ENCODE peak calls at places on chromosomes 1 and 21, in nine cellular contexts. One of them, this sample, is unnamed.

GRCh38 chr21:44038063-44038462 is 26.0 kb downstream of the TRAPPC10 start:
- DNase-seq in NB4: no peak
- DNase-seq in uterus: no peak
- DNase-seq in right cardiac atrium: no peak
- DNase-seq in fibroblast of the aortic adventitia: no peak
- DNase-seq in mucosa of descending colon: no peak
- DNase-seq in PC-3: no peak
- DNase-seq in K562: no peak
- DNase-seq in sigmoid colon: no peak
- DNase-seq in this sample: no peak

GRCh38 chr1:203179328-203180009 is 3.8 kb upstream of the MYBPH start:
- DNase-seq in NB4: no peak
- DNase-seq in uterus: no peak
- DNase-seq in right cardiac atrium: no peak
- DNase-seq in fibroblast of the aortic adventitia: no peak
- DNase-seq in mucosa of descending colon: no peak
- DNase-seq in PC-3: no peak
- DNase-seq in K562: no peak
- DNase-seq in sigmoid colon: no peak
- DNase-seq in this sample: no peak

GRCh38 chr21:37009740-37010341 is 3.3 kb downstream of the RIPPLY3 start:
- DNase-seq in NB4: peak
- DNase-seq in uterus: peak
- DNase-seq in right cardiac atrium: peak
- DNase-seq in fibroblast of the aortic adventitia: peak
- DNase-seq in mucosa of descending colon: peak
- DNase-seq in PC-3: peak
- DNase-seq in K562: peak
- DNase-seq in sigmoid colon: peak
- DNase-seq in this sample: peak

GRCh38 chr1:113369715-113370114 is 20.6 kb upstream of the MAGI3 start:
- DNase-seq in NB4: no peak
- DNase-seq in uterus: no peak
- DNase-seq in right cardiac atrium: no peak
- DNase-seq in fibroblast of the aortic adventitia: no peak
- DNase-seq in mucosa of descending colon: no peak
- DNase-seq in PC-3: no peak
- DNase-seq in K562: no peak
- DNase-seq in sigmoid colon: no peak
- DNase-seq in this sample: peak

GRCh38 chr21:43858806-43859648 is 6.0 kb upstream of the AGPAT3 start:
- DNase-seq in NB4: no peak
- DNase-seq in uterus: no peak
- DNase-seq in right cardiac atrium: no peak
- DNase-seq in fibroblast of the aortic adventitia: no peak
- DNase-seq in mucosa of descending colon: no peak
- DNase-seq in PC-3: no peak
- DNase-seq in K562: peak
- DNase-seq in sigmoid colon: peak
- DNase-seq in this sample: no peak

GRCh38 chr1:218711884-218712674 is 366.9 kb downstream of the TGFB2 start:
- DNase-seq in NB4: no peak
- DNase-seq in uterus: peak
- DNase-seq in right cardiac atrium: peak
- DNase-seq in fibroblast of the aortic adventitia: peak
- DNase-seq in mucosa of descending colon: no peak
- DNase-seq in PC-3: peak
- DNase-seq in K562: no peak
- DNase-seq in sigmoid colon: peak
- DNase-seq in this sample: no peak

GRCh38 chr1:222823673-222824072 is 8.8 kb downstream of the DISP1 start:
- DNase-seq in NB4: no peak
- DNase-seq in uterus: no peak
- DNase-seq in right cardiac atrium: no peak
- DNase-seq in fibroblast of the aortic adventitia: no peak
- DNase-seq in mucosa of descending colon: no peak
- DNase-seq in PC-3: no peak
- DNase-seq in K562: no peak
- DNase-seq in sigmoid colon: no peak
- DNase-seq in this sample: no peak

GRCh38 chr1:44855742-44856141 is 12.7 kb upstream of the PTCH2 start:
- DNase-seq in NB4: no peak
- DNase-seq in uterus: no peak
- DNase-seq in right cardiac atrium: no peak
- DNase-seq in fibroblast of the aortic adventitia: no peak
- DNase-seq in mucosa of descending colon: no peak
- DNase-seq in PC-3: no peak
- DNase-seq in K562: no peak
- DNase-seq in sigmoid colon: no peak
- DNase-seq in this sample: no peak

GRCh38 chr1:43773821-43774220 is 66.5 kb downstream of the ST3GAL3 start:
- DNase-seq in NB4: no peak
- DNase-seq in uterus: no peak
- DNase-seq in right cardiac atrium: no peak
- DNase-seq in fibroblast of the aortic adventitia: no peak
- DNase-seq in mucosa of descending colon: no peak
- DNase-seq in PC-3: no peak
- DNase-seq in K562: no peak
- DNase-seq in sigmoid colon: no peak
- DNase-seq in this sample: no peak

GRCh38 chr1:119885903-119886783 is 10.2 kb downstream of the ADAM30 start:
- DNase-seq in NB4: peak
- DNase-seq in uterus: peak
- DNase-seq in right cardiac atrium: peak
- DNase-seq in fibroblast of the aortic adventitia: peak
- DNase-seq in mucosa of descending colon: peak
- DNase-seq in PC-3: peak
- DNase-seq in K562: peak
- DNase-seq in sigmoid colon: no peak
- DNase-seq in this sample: peak

GRCh38 chr1:100606438-100606837 is 68.5 kb downstream of the GPR88 start:
- DNase-seq in NB4: peak
- DNase-seq in uterus: peak
- DNase-seq in right cardiac atrium: peak
- DNase-seq in fibroblast of the aortic adventitia: peak
- DNase-seq in mucosa of descending colon: peak
- DNase-seq in PC-3: peak
- DNase-seq in K562: peak
- DNase-seq in sigmoid colon: no peak
- DNase-seq in this sample: peak

GRCh38 chr1:248622491-248623106 is 12.3 kb downstream of the OR2T11 start:
- DNase-seq in NB4: peak
- DNase-seq in uterus: no peak
- DNase-seq in right cardiac atrium: no peak
- DNase-seq in fibroblast of the aortic adventitia: peak
- DNase-seq in mucosa of descending colon: no peak
- DNase-seq in PC-3: peak
- DNase-seq in K562: peak
- DNase-seq in sigmoid colon: no peak
- DNase-seq in this sample: peak

GRCh38 chr1:28898267-28898955 is 16.0 kb upstream of the EPB41 start:
- DNase-seq in NB4: no peak
- DNase-seq in uterus: peak
- DNase-seq in right cardiac atrium: peak
- DNase-seq in fibroblast of the aortic adventitia: no peak
- DNase-seq in mucosa of descending colon: no peak
- DNase-seq in PC-3: no peak
- DNase-seq in K562: no peak
- DNase-seq in sigmoid colon: no peak
- DNase-seq in this sample: no peak

GRCh38 chr21:41627428-41627827 is 119.5 kb upstream of the TMPRSS2 start:
- DNase-seq in NB4: no peak
- DNase-seq in uterus: no peak
- DNase-seq in right cardiac atrium: no peak
- DNase-seq in fibroblast of the aortic adventitia: peak
- DNase-seq in mucosa of descending colon: no peak
- DNase-seq in PC-3: peak
- DNase-seq in K562: no peak
- DNase-seq in sigmoid colon: no peak
- DNase-seq in this sample: no peak

GRCh38 chr1:59146651-59147358 is 150.1 kb upstream of the FGGY start:
- DNase-seq in NB4: peak
- DNase-seq in uterus: peak
- DNase-seq in right cardiac atrium: peak
- DNase-seq in fibroblast of the aortic adventitia: peak
- DNase-seq in mucosa of descending colon: peak
- DNase-seq in PC-3: peak
- DNase-seq in K562: no peak
- DNase-seq in sigmoid colon: peak
- DNase-seq in this sample: peak

GRCh38 chr1:224559971-224560728 is 56.0 kb upstream of the CNIH3 start:
- DNase-seq in NB4: no peak
- DNase-seq in uterus: no peak
- DNase-seq in right cardiac atrium: no peak
- DNase-seq in fibroblast of the aortic adventitia: no peak
- DNase-seq in mucosa of descending colon: no peak
- DNase-seq in PC-3: peak
- DNase-seq in K562: no peak
- DNase-seq in sigmoid colon: no peak
- DNase-seq in this sample: no peak

GRCh38 chr1:71521655-71522264 is 440.9 kb upstream of the ZRANB2 start:
- DNase-seq in NB4: peak
- DNase-seq in uterus: no peak
- DNase-seq in right cardiac atrium: peak
- DNase-seq in fibroblast of the aortic adventitia: peak
- DNase-seq in mucosa of descending colon: peak
- DNase-seq in PC-3: peak
- DNase-seq in K562: peak
- DNase-seq in sigmoid colon: no peak
- DNase-seq in this sample: peak

GRCh38 chr1:239914827-239915231 is 176.9 kb upstream of the FMN2 start:
- DNase-seq in NB4: no peak
- DNase-seq in uterus: no peak
- DNase-seq in right cardiac atrium: no peak
- DNase-seq in fibroblast of the aortic adventitia: peak
- DNase-seq in mucosa of descending colon: no peak
- DNase-seq in PC-3: peak
- DNase-seq in K562: no peak
- DNase-seq in sigmoid colon: no peak
- DNase-seq in this sample: no peak

GRCh38 chr1:175287377-175287776 is 94.8 kb upstream of the KIAA0040 start:
- DNase-seq in NB4: no peak
- DNase-seq in uterus: no peak
- DNase-seq in right cardiac atrium: no peak
- DNase-seq in fibroblast of the aortic adventitia: no peak
- DNase-seq in mucosa of descending colon: no peak
- DNase-seq in PC-3: no peak
- DNase-seq in K562: peak
- DNase-seq in sigmoid colon: no peak
- DNase-seq in this sample: peak

GRCh38 chr1:175287849-175288248 is 95.3 kb upstream of the KIAA0040 start:
- DNase-seq in NB4: no peak
- DNase-seq in uterus: no peak
- DNase-seq in right cardiac atrium: no peak
- DNase-seq in fibroblast of the aortic adventitia: no peak
- DNase-seq in mucosa of descending colon: no peak
- DNase-seq in PC-3: no peak
- DNase-seq in K562: no peak
- DNase-seq in sigmoid colon: no peak
- DNase-seq in this sample: peak
- H3K4me3 ChIP-seq in NB4: no peak
- H3K4me3 ChIP-seq in uterus: no peak
- H3K4me3 ChIP-seq in right cardiac atrium: no peak
- H3K4me3 ChIP-seq in fibroblast of the aortic adventitia: no peak
- H3K4me3 ChIP-seq in mucosa of descending colon: no peak
- H3K4me3 ChIP-seq in PC-3: no peak
- H3K4me3 ChIP-seq in K562: no peak
- H3K4me3 ChIP-seq in sigmoid colon: no peak
- H3K4me3 ChIP-seq in this sample: no peak

DNA sequence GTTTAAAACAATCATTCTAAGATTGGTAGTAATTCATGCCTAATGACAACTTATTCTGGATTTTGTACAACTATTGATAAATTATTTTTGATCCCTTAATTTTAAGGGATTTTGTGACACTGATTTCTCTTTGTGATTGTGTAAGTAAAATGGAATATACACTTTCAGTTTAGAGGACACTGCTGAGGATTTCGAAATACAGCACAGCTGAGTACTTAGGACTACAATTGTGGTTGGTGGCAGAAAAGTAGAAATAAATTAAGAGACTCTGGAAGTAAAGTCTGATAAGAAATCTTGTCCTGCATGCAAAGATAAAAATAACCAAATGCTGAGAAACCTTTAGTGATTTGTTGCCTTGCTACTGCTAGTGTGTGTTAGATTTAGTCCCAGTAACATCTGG is 40.0 kb downstream of the TYW3 start:
- DNase-seq in NB4: peak
- DNase-seq in uterus: no peak
- DNase-seq in right cardiac atrium: no peak
- DNase-seq in fibroblast of the aortic adventitia: peak
- DNase-seq in mucosa of descending colon: no peak
- DNase-seq in PC-3: no peak
- DNase-seq in K562: no peak
- DNase-seq in sigmoid colon: no peak
- DNase-seq in this sample: no peak
- H3K4me3 ChIP-seq in NB4: no peak
- H3K4me3 ChIP-seq in uterus: no peak
- H3K4me3 ChIP-seq in right cardiac atrium: no peak
- H3K4me3 ChIP-seq in fibroblast of the aortic adventitia: no peak
- H3K4me3 ChIP-seq in mucosa of descending colon: no peak
- H3K4me3 ChIP-seq in PC-3: no peak
- H3K4me3 ChIP-seq in K562: no peak
- H3K4me3 ChIP-seq in sigmoid colon: no peak
- H3K4me3 ChIP-seq in this sample: no peak

DNA sequence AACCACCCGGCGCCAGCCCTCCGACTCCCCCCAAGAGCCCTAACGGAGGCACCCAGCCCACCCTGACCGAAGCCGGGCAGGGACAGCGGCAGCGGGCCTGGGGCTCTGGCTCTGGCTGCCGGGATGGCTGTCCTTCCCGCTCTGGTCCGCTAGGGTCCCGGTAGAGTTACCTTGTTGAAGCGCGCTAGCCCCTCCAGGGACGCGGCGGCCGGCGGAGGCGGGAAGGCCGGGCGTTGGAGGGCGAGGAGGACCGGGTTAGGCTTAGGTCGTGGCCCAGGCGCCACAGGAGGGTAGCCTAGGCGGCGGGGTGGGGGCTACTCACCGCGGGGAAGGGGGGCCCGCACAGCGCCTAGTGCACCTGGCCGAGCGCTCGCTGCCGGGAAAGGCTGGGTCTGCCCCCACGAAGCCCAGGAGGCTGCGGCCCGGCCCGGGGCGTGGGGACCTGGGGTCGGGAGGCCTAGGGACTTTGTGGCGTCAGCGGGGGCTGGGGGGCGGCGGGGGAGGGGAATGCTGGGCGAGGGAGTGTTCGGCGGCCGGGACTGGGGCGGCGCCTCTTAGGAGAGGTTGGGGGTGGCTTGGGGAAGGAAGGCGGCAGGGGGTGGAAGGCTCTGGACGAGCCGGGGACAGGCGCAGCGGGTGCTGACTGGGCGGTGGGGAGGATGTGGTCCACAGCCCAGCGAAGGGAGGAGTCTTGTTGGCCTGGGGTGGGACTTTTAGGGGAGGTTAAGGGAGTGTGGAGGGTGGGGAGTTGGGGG is at the start of gene TRIM17:
- DNase-seq in NB4: peak
- DNase-seq in uterus: no peak
- DNase-seq in right cardiac atrium: peak
- DNase-seq in fibroblast of the aortic adventitia: no peak
- DNase-seq in mucosa of descending colon: no peak
- DNase-seq in PC-3: no peak
- DNase-seq in K562: no peak
- DNase-seq in sigmoid colon: no peak
- DNase-seq in this sample: no peak
- H3K4me3 ChIP-seq in NB4: no peak
- H3K4me3 ChIP-seq in uterus: peak
- H3K4me3 ChIP-seq in right cardiac atrium: peak
- H3K4me3 ChIP-seq in fibroblast of the aortic adventitia: peak
- H3K4me3 ChIP-seq in mucosa of descending colon: no peak
- H3K4me3 ChIP-seq in PC-3: no peak
- H3K4me3 ChIP-seq in K562: no peak
- H3K4me3 ChIP-seq in sigmoid colon: peak
- H3K4me3 ChIP-seq in this sample: no peak

GRCh38 chr1:84969489-84970250 is 27.2 kb downstream of the MCOLN2 start:
- DNase-seq in NB4: no peak
- DNase-seq in uterus: no peak
- DNase-seq in right cardiac atrium: no peak
- DNase-seq in fibroblast of the aortic adventitia: no peak
- DNase-seq in mucosa of descending colon: no peak
- DNase-seq in PC-3: no peak
- DNase-seq in K562: no peak
- DNase-seq in sigmoid colon: no peak
- DNase-seq in this sample: peak
- H3K4me3 ChIP-seq in NB4: no peak
- H3K4me3 ChIP-seq in uterus: no peak
- H3K4me3 ChIP-seq in right cardiac atrium: no peak
- H3K4me3 ChIP-seq in fibroblast of the aortic adventitia: no peak
- H3K4me3 ChIP-seq in mucosa of descending colon: no peak
- H3K4me3 ChIP-seq in PC-3: no peak
- H3K4me3 ChIP-seq in K562: no peak
- H3K4me3 ChIP-seq in sigmoid colon: no peak
- H3K4me3 ChIP-seq in this sample: no peak

This sample was measured in GM12865.